ENCODE peak calls at places on chromosome 5, in nine cellular contexts. Z, O, M, G, L, X, Q, W and I are unnamed samples.

GRCh38 chr5:176660860-176661641 is 13.8 kb downstream of the TSPAN17 start:
- DNase-seq in M (peak; percentile 72), Z (peak; percentile 64), X (peak; percentile 51), Q (peak; percentile 75), W (peak; percentile 86), G (peak; percentile 49), O (peak; percentile 51), L (no peak), I (peak; percentile 77)

GRCh38 chr5:14816374-14816998 is 55.1 kb downstream of the ANKH start:
- DNase-seq in W (no peak), L (no peak), O (no peak), M (no peak), Q (no peak), Z (no peak), G (no peak), X (peak; percentile 83), I (no peak)

GRCh38 chr5:55904152-55904551 is 53.0 kb downstream of the IL31RA start:
- DNase-seq in W (no peak), O (no peak), M (no peak), Q (no peak), G (no peak), X (no peak), L (no peak), Z (peak; percentile 41), I (no peak)

GRCh38 chr5:52502591-52502990 is 285.1 kb upstream of the ITGA1 start:
- DNase-seq in L (no peak), Q (no peak), W (no peak), X (no peak), Z (no peak), G (no peak), O (no peak), M (no peak), I (no peak)

GRCh38 chr5:13412040-13412595 is 532.4 kb downstream of the DNAH5 start:
- DNase-seq in W (no peak), L (no peak), Q (no peak), O (no peak), Z (no peak), G (no peak), M (no peak), X (no peak), I (no peak)

GRCh38 chr5:2863675-2864433 is 112.4 kb upstream of the IRX2 start:
- DNase-seq in G (no peak), X (no peak), M (no peak), Q (no peak), Z (no peak), O (no peak), L (no peak), W (no peak), I (no peak)

GRCh38 chr5:100647461-100648230 is 112.5 kb downstream of the FAM174A start:
- DNase-seq in X (peak; percentile 51), M (peak; percentile 17), Q (peak; percentile 24), O (no peak), L (no peak), G (no peak), W (no peak), Z (peak; percentile 43), I (peak; percentile 59)

GRCh38 chr5:1882337-1883119 is at the start of gene IRX4:
- DNase-seq in G (peak; percentile 42), X (no peak), M (peak; percentile 25), Q (peak; percentile 43), L (no peak), W (no peak), Z (no peak), O (no peak), I (no peak)

GRCh38 chr5:80174790-80175189 is 81.1 kb downstream of the SERINC5 start:
- DNase-seq in Q (no peak), X (no peak), W (no peak), O (no peak), L (no peak), G (no peak), Z (no peak), M (no peak), I (no peak)

GRCh38 chr5:465591-466403 is 22.8 kb downstream of the EXOC3 start:
- DNase-seq in L (no peak), X (no peak), O (no peak), Z (peak; percentile 9), G (no peak), M (no peak), W (no peak), Q (no peak), I (peak; percentile 53)

GRCh38 chr5:949275-949543 is 56.5 kb downstream of the TRIP13 start:
- DNase-seq in G (no peak), O (no peak), X (no peak), Q (no peak), Z (no peak), W (no peak), M (no peak), L (no peak), I (no peak)

GRCh38 chr5:76660360-76660759 is 37.2 kb upstream of the F2RL2 start:
- DNase-seq in O (no peak), G (no peak), Q (no peak), M (peak; percentile 85), L (no peak), W (no peak), Z (no peak), X (no peak), I (no peak)

DNA sequence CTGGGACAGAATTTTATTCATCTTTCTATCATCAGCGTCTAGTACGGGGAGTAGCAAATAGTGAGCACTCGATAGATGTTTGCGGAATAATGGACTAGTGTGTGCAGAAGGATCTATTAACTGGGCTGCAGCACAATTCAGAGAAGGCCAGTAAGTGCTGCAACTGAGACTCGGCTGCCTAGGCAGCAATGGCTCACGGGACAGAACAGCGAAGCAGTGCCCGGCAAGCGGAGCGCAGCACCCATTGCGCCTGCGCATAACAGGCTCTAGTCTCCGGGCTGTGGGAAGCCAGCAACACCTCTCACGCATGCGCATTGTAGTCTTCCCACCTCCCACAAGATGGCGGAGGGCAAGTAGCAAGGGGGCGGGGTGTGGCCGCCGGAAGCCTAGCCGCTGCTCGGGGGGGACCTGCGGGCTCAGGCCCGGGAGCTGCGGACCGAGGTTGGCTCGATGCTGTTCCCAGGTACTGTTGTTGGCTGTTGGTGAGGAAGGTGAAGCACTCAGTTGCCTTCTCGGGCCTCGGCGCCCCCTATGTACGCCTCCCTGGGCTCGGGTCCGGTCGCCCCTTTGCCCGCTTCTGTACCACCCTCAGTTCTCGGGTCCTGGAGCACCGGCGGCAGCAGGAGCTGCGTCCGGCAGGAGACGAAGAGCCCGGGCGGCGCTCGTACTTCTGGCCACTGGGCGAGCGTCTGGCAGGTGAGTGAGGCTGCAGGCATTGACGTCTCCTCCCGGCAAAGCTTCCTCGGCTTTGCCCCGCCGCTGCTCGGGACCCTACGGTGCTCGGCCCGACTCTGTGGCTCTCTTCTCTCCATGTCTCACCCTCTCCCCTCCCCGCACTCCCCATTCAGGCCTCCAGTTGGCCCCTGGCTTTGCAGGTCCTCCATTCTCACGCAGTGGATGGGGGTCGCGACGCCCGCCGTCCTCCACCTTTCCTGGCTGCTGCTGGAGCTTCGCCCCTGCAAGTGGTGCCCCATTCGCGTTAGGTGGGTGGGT is 30.2 kb upstream of the APC start:
- DNase-seq in Z (peak; percentile 97), O (peak; percentile 87), L (peak; percentile 92), X (peak; percentile 97), Q (peak; percentile 98), G (peak; percentile 96), W (peak; percentile 99), M (peak; percentile 98), I (peak; percentile 99)
- TF ChIP-seq CTCF in Z (peak; percentile 18), O (no peak), L (no peak), X (no peak), Q (no peak), G (no peak), W (peak; percentile 24), M (no peak), I (no peak)

DNA sequence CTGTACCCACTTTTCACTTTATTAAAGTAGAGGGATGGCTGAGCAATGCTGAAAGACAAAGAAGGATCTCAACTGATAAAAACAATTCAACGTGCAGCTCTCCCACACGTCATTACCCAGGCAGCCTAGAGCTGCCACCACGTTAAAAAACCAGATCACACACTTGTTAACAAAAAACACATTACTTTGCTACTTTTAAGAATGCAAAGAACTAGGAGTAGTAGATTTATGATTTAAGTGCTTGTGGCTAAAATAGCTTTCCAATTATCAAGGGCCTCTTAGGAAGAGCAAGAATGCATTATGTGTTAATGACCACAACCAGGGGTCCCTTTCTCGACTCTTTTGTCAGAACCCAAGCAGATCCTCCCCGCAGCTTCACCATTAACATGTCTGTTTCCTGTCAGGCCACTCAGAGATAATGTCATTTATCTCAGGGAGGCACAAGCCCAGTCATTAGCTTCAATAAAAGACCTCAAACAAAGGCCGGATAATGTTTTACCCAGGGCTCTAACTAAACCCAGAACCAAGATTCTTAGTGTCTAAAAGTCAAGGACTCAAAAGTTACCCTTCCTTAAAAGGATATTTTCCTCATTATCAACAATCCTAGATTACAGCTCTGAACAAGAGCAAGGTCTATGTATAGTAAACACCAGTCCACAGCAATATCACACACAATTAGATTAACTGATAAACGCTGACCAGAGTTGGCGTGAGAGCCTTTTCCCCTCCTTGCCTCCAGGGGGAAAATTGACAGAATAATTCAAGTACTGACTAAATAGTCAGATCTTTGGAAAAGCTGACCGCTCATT is 7.5 kb downstream of the ZNF608 start:
- DNase-seq in L (no peak), X (no peak), Z (no peak), Q (no peak), M (peak; percentile 23), G (no peak), O (no peak), W (peak; percentile 43), I (no peak)
- H3K4me3 ChIP-seq in L (no peak overlapping the region), X (no peak overlapping the region), Z (no peak overlapping the region), Q (no peak overlapping the region), M (no peak overlapping the region), G (no peak overlapping the region), O (no peak overlapping the region), W (peak overlapping the region; percentile 85), I (no peak overlapping the region)

GRCh38 chr5:166340039-166340438 is 1951.4 kb upstream of the WWC1 start:
- DNase-seq in O (no peak), G (no peak), W (no peak), Z (no peak), X (no peak), Q (no peak), M (no peak), L (no peak), I (no peak)

GRCh38 chr5:166347051-166347450 is 1944.4 kb upstream of the WWC1 start:
- DNase-seq in Q (no peak), O (no peak), G (no peak), X (no peak), W (no peak), M (peak; percentile 75), L (no peak), Z (no peak), I (no peak)

GRCh38 chr5:166342330-166342891 is 1949.0 kb upstream of the WWC1 start:
- DNase-seq in O (no peak), M (peak; percentile 79), Q (no peak), Z (no peak), L (no peak), W (no peak), G (no peak), X (no peak), I (no peak)

GRCh38 chr5:166338801-166339200 is 1952.6 kb upstream of the WWC1 start:
- DNase-seq in M (peak; percentile 78), Q (no peak), O (no peak), G (no peak), W (no peak), L (no peak), X (no peak), Z (no peak), I (no peak)

GRCh38 chr5:166341708-166342329 is 1949.6 kb upstream of the WWC1 start:
- DNase-seq in O (no peak), G (no peak), W (no peak), X (no peak), Q (peak; percentile 35), L (no peak), M (no peak), Z (no peak), I (no peak)
- TF ChIP-seq CTCF in O (peak; percentile 12), G (no peak), W (peak; percentile 35), X (no peak), Q (no peak), L (no peak), M (peak; percentile 41), Z (peak; percentile 10), I (no peak)

GRCh38 chr5:175658299-175659145 is 651 bp downstream of the HRH2 start:
- DNase-seq in G (no peak), X (no peak), W (no peak), O (no peak), Z (no peak), Q (no peak), L (no peak), M (no peak), I (peak; percentile 67)
- H3K4me3 ChIP-seq in G (no peak overlapping the region), X (no peak overlapping the region), W (no peak overlapping the region), O (peak overlapping the region; percentile 91), Z (peak overlapping the region; percentile 69), Q (peak overlapping the region; percentile 60), L (peak overlapping the region; percentile 72), M (peak overlapping the region; percentile 14), I (peak overlapping the region; percentile 58)